ENCODE peak calls at places on chromosomes 7 and 10, in seven cellular contexts. T, B, Z, K, F, S and I are unnamed samples. For H3K4me1, the result is how much of the 10 kb centered on the place peaks cover.

GRCh38 chr10:104268691-104269645 is at the start of gene GSTO2:
- DNase-seq in T (peak), B (peak), Z (peak), K (peak), F (peak), S (no peak), I (peak)

GRCh38 chr10:36042135-36042534 is 400.0 kb upstream of the FZD8 start:
- DNase-seq in T (no peak), B (no peak), Z (no peak), K (no peak), F (no peak), S (no peak), I (no peak)

GRCh38 chr10:48361201-48361600 is 54.7 kb downstream of the MAPK8 start:
- DNase-seq in T (no peak), B (no peak), Z (no peak), K (no peak), F (no peak), S (no peak), I (no peak)

GRCh38 chr7:75892634-75893272 is 13.9 kb downstream of the RHBDD2 start:
- DNase-seq in T (no peak), B (no peak), Z (peak), K (peak), F (peak), S (no peak), I (no peak)

GRCh38 chr7:92633211-92633906 is 43.2 kb upstream of the FAM133B start:
- DNase-seq in T (no peak), B (no peak), Z (no peak), K (no peak), F (no peak), S (peak), I (no peak)

GRCh38 chr7:155620497-155620896 is 24.0 kb upstream of the RBM33 start:
- DNase-seq in T (no peak), B (no peak), Z (no peak), K (no peak), F (no peak), S (no peak), I (no peak)

GRCh38 chr10:120729508-120729907 is 121.7 kb upstream of the WDR11 start:
- DNase-seq in T (no peak), B (no peak), Z (no peak), K (no peak), F (no peak), S (no peak), I (no peak)

GRCh38 chr10:102422586-102423129 is 2.0 kb downstream of the FBXL15 start:
- DNase-seq in T (peak), B (peak), Z (peak), K (peak), F (peak), S (peak), I (peak)

GRCh38 chr10:124701881-124702656 is 42.1 kb downstream of the FAM53B start:
- DNase-seq in T (no peak), B (no peak), Z (no peak), K (no peak), F (peak), S (no peak), I (no peak)

GRCh38 chr7:13850185-13850752 is 139.2 kb downstream of the ETV1 start:
- DNase-seq in T (no peak), B (no peak), Z (no peak), K (no peak), F (peak), S (no peak), I (no peak)

GRCh38 chr10:8338177-8338766 is 283.8 kb downstream of the GATA3 start:
- DNase-seq in T (no peak), B (no peak), Z (no peak), K (no peak), F (no peak), S (no peak), I (no peak)

GRCh38 chr10:102941401-102941800 is 23.3 kb downstream of the CNNM2 start:
- DNase-seq in T (no peak), B (no peak), Z (no peak), K (no peak), F (no peak), S (no peak), I (no peak)

GRCh38 chr7:100874577-100875355 is at the start of gene SRRT:
- DNase-seq in T (peak), B (peak), Z (peak), K (peak), F (peak), S (peak), I (peak)

GRCh38 chr10:97711640-97712267 is 1.8 kb upstream of the MARVELD1 start:
- DNase-seq in T (no peak), B (no peak), Z (no peak), K (no peak), F (no peak), S (no peak), I (peak)

GRCh38 chr10:63273575-63273974 is 140.4 kb downstream of the NRBF2 start:
- DNase-seq in T (no peak), B (no peak), Z (no peak), K (no peak), F (no peak), S (no peak), I (no peak)

GRCh38 chr7:77538186-77538907 is 1.3 kb downstream of the PTPN12 start:
- DNase-seq in T (peak), B (peak), Z (peak), K (peak), F (peak), S (peak), I (peak)

GRCh38 chr10:120465138-120465537 is 8.1 kb downstream of the PLPP4 start:
- DNase-seq in T (no peak), B (no peak), Z (no peak), K (no peak), F (no peak), S (no peak), I (peak)

GRCh38 chr10:82762641-82763040 is 887.6 kb downstream of the NRG3 start:
- DNase-seq in T (no peak), B (no peak), Z (no peak), K (no peak), F (no peak), S (no peak), I (no peak)

GRCh38 chr10:34294137-34294536 is 521.0 kb downstream of the PARD3 start:
- DNase-seq in T (no peak), B (no peak), Z (no peak), K (no peak), F (no peak), S (no peak), I (no peak)

GRCh38 chr7:79317728-79318127 is 135.7 kb downstream of the MAGI2 start:
- DNase-seq in T (no peak), B (no peak), Z (no peak), K (no peak), F (no peak), S (peak), I (no peak)

GRCh38 chr10:484925-485661 is 204.4 kb downstream of the DIP2C start:
- DNase-seq in T (no peak), B (peak), Z (no peak), K (peak), F (no peak), S (no peak), I (no peak)

GRCh38 chr10:33376976-33377657 is 42.6 kb upstream of the NRP1 start:
- DNase-seq in T (no peak), B (no peak), Z (no peak), K (no peak), F (no peak), S (no peak), I (no peak)

GRCh38 chr7:101816499-101817030 is 861 bp upstream of the CUX1 start:
- DNase-seq in T (peak), B (no peak), Z (peak), K (peak), F (peak), S (no peak), I (no peak)

GRCh38 chr10:35579726-35580420 is 25.3 kb upstream of the GJD4 start:
- DNase-seq in T (no peak), B (no peak), Z (no peak), K (no peak), F (no peak), S (no peak), I (no peak)

GRCh38 chr7:68542831-68543230 is 1055.4 kb upstream of the AUTS2 start:
- DNase-seq in T (no peak), B (no peak), Z (no peak), K (no peak), F (no peak), S (no peak), I (no peak)

GRCh38 chr7:54705436-54705835 is 53.6 kb downstream of the SEC61G start:
- DNase-seq in T (no peak), B (no peak), Z (no peak), K (no peak), F (no peak), S (no peak), I (peak)

GRCh38 chr7:40535678-40536077 is 400.9 kb downstream of the SUGCT start:
- DNase-seq in T (no peak), B (no peak), Z (no peak), K (no peak), F (no peak), S (no peak), I (no peak)

GRCh38 chr10:24196426-24197039 is 12.4 kb upstream of the KIAA1217 start:
- DNase-seq in T (no peak), B (peak), Z (peak), K (peak), F (peak), S (peak), I (no peak)

GRCh38 chr7:44141221-44141850 is at the start of gene MYL7:
- DNase-seq in T (no peak), B (no peak), Z (peak), K (no peak), F (no peak), S (no peak), I (no peak)

GRCh38 chr10:97540669-97541500 is 31.7 kb upstream of the ANKRD2 start:
- DNase-seq in T (no peak), B (no peak), Z (peak), K (no peak), F (no peak), S (no peak), I (no peak)

GRCh38 chr10:125276137-125276536 is 115.8 kb upstream of the CTBP2 start:
- DNase-seq in T (no peak), B (no peak), Z (no peak), K (no peak), F (no peak), S (no peak), I (no peak)

GRCh38 chr10:62617702-62618451 is 186.6 kb upstream of the ADO start:
- DNase-seq in T (no peak), B (no peak), Z (no peak), K (no peak), F (no peak), S (no peak), I (no peak)

GRCh38 chr7:137771679-137772078 is 75.1 kb downstream of the DGKI start:
- DNase-seq in T (no peak), B (no peak), Z (no peak), K (no peak), F (no peak), S (no peak), I (no peak)

GRCh38 chr10:88810196-88810961 is 7.8 kb downstream of the LIPM start:
- DNase-seq in T (no peak), B (no peak), Z (no peak), K (peak), F (no peak), S (peak), I (peak)

GRCh38 chr7:92698237-92698841 is 108.1 kb upstream of the FAM133B start:
- DNase-seq in T (no peak), B (no peak), Z (no peak), K (peak), F (peak), S (peak), I (no peak)

GRCh38 chr10:66827353-66827752 is 98.5 kb upstream of the LRRTM3 start:
- DNase-seq in T (no peak), B (no peak), Z (no peak), K (no peak), F (no peak), S (no peak), I (no peak)

GRCh38 chr7:151252961-151253691 is 4.6 kb upstream of the SMARCD3 start:
- DNase-seq in T (no peak), B (peak), Z (no peak), K (no peak), F (no peak), S (no peak), I (no peak)
- H3K4me1 ChIP-seq in T (under half), B (under half), Z (under half), K (under half), F (under half), S (under half), I (under half)

GRCh38 chr10:27799046-27799445 is 53.4 kb upstream of the MKX start:
- DNase-seq in T (no peak), B (no peak), Z (no peak), K (no peak), F (no peak), S (no peak), I (no peak)

GRCh38 chr10:27792191-27792590 is 46.6 kb upstream of the MKX start:
- DNase-seq in T (no peak), B (no peak), Z (no peak), K (no peak), F (no peak), S (no peak), I (no peak)

GRCh38 chr10:27794157-27794556 is 48.5 kb upstream of the MKX start:
- DNase-seq in T (no peak), B (no peak), Z (no peak), K (no peak), F (no peak), S (no peak), I (no peak)
- TF ChIP-seq POLR2AphosphoS5 in T (no peak), B (no peak), Z (no peak), K (no peak), F (no peak), S (no peak), I (no peak)

GRCh38 chr10:17643755-17644484 is at the start of gene STAM:
- DNase-seq in T (peak), B (peak), Z (peak), K (peak), F (peak), S (peak), I (peak)
- TF ChIP-seq EP300 in T (no peak), B (no peak), Z (peak), K (no peak), F (no peak), S (no peak), I (no peak)

GRCh38 chr7:112449902-112450806 is at the start of gene IFRD1:
- DNase-seq in T (peak), B (peak), Z (peak), K (peak), F (peak), S (peak), I (peak)
- H3K4me1 ChIP-seq in T (under half), B (under half), Z (under half), K (under half), F (under half), S (under half), I (under half)

GRCh38 chr7:135156290-135156689 is 8.4 kb downstream of the TMEM140 start:
- DNase-seq in T (no peak), B (no peak), Z (no peak), K (no peak), F (no peak), S (no peak), I (no peak)
- TF ChIP-seq POLR2AphosphoS5 in T (no peak), B (no peak), Z (no peak), K (no peak), F (no peak), S (no peak), I (no peak)

GRCh38 chr7:16846611-16847165 is 35.1 kb downstream of the AGR3 start:
- DNase-seq in T (no peak), B (no peak), Z (no peak), K (no peak), F (no peak), S (no peak), I (no peak)

GRCh38 chr7:16845746-16846145 is 36.0 kb downstream of the AGR3 start:
- DNase-seq in T (no peak), B (no peak), Z (no peak), K (no peak), F (no peak), S (no peak), I (no peak)

GRCh38 chr7:16850772-16851466 is 30.9 kb downstream of the AGR3 start:
- DNase-seq in T (peak), B (no peak), Z (no peak), K (no peak), F (no peak), S (no peak), I (no peak)

GRCh38 chr7:16849295-16850148 is 32.3 kb downstream of the AGR3 start:
- DNase-seq in T (no peak), B (no peak), Z (no peak), K (no peak), F (no peak), S (no peak), I (no peak)

GRCh38 chr7:16847381-16847860 is 34.4 kb downstream of the AGR3 start:
- DNase-seq in T (no peak), B (no peak), Z (no peak), K (peak), F (peak), S (peak), I (no peak)
- TF ChIP-seq EP300 in T (no peak), B (no peak), Z (no peak), K (no peak), F (peak), S (no peak), I (no peak)

GRCh38 chr7:131511071-131511470 is 45.4 kb downstream of the PODXL start:
- DNase-seq in T (no peak), B (peak), Z (no peak), K (no peak), F (no peak), S (no peak), I (peak)
- H3K4me1 ChIP-seq in T (under half), B (under half), Z (under half), K (under half), F (under half), S (under half), I (under half)